ENCODE peak calls at places on chromosomes 13 and 19, in eight cellular contexts. X is ovary, N is transverse colon, L is tibial nerve, B is lower leg skin, M is heart left ventricle, Q is body of pancreas, P is breast epithelium. E is an unnamed sample.

GRCh38 chr19:52689804-52690394 is 44.9 kb downstream of the ZNF611 start:
- DNase-seq in X (peak; percentile 72), P (peak; percentile 60), N (peak; percentile 30), M (peak; percentile 46), Q (peak; percentile 40), L (peak; percentile 29), B (peak; percentile 40), E (peak; percentile 71)

GRCh38 chr13:98798849-98799645 is 46.6 kb upstream of the SLC15A1 start:
- DNase-seq in B (no peak), M (no peak), P (no peak), L (no peak), N (no peak), X (no peak), Q (no peak), E (no peak)

GRCh38 chr13:94261163-94261562 is 218.3 kb downstream of the DCT start:
- DNase-seq in L (no peak), P (no peak), M (no peak), B (no peak), N (no peak), Q (no peak), X (no peak), E (no peak)

GRCh38 chr19:38252935-38253691 is 3.1 kb downstream of the PPP1R14A start:
- DNase-seq in P (no peak), M (peak; percentile 73), N (no peak), L (no peak), X (peak; percentile 67), B (no peak), Q (no peak), E (no peak)

GRCh38 chr19:15591796-15592195 is 23.2 kb upstream of the CYP4F8 start:
- DNase-seq in X (no peak), N (no peak), L (no peak), B (no peak), M (no peak), P (no peak), Q (no peak), E (no peak)

GRCh38 chr13:92806215-92806614 is 420.4 kb upstream of the GPC6 start:
- DNase-seq in B (no peak), X (no peak), L (no peak), Q (peak; percentile 11), M (no peak), N (no peak), P (no peak), E (no peak)

GRCh38 chr13:37878921-37879320 is 9.3 kb upstream of the TRPC4 start:
- DNase-seq in L (no peak), M (no peak), Q (no peak), N (no peak), X (no peak), B (no peak), P (no peak), E (no peak)

GRCh38 chr19:31545766-31546165 is 196.5 kb upstream of the TSHZ3 start:
- DNase-seq in L (no peak), X (no peak), N (no peak), B (no peak), M (peak; percentile 2), Q (no peak), P (no peak), E (no peak)

GRCh38 chr13:76833465-76833864 is 52.7 kb downstream of the KCTD12 start:
- DNase-seq in Q (no peak), M (no peak), P (no peak), N (no peak), X (no peak), B (no peak), L (no peak), E (no peak)

GRCh38 chr13:25715760-25716159 is 336.1 kb downstream of the SHISA2 start:
- DNase-seq in B (no peak), Q (no peak), P (no peak), M (no peak), X (no peak), N (no peak), L (no peak), E (no peak)

GRCh38 chr19:21851596-21852345 is 15.8 kb upstream of the ZNF43 start:
- DNase-seq in M (peak; percentile 96), P (peak; percentile 96), N (peak; percentile 94), B (peak; percentile 96), L (peak; percentile 96), X (peak; percentile 94), Q (peak; percentile 96), E (peak; percentile 76)
- TF ChIP-seq POLR2A in M (no peak), P (no peak), N (peak; percentile 31), B (no peak), L (peak; percentile 36), X (no peak), Q (peak; percentile 63), E (peak; percentile 15)

DNA sequence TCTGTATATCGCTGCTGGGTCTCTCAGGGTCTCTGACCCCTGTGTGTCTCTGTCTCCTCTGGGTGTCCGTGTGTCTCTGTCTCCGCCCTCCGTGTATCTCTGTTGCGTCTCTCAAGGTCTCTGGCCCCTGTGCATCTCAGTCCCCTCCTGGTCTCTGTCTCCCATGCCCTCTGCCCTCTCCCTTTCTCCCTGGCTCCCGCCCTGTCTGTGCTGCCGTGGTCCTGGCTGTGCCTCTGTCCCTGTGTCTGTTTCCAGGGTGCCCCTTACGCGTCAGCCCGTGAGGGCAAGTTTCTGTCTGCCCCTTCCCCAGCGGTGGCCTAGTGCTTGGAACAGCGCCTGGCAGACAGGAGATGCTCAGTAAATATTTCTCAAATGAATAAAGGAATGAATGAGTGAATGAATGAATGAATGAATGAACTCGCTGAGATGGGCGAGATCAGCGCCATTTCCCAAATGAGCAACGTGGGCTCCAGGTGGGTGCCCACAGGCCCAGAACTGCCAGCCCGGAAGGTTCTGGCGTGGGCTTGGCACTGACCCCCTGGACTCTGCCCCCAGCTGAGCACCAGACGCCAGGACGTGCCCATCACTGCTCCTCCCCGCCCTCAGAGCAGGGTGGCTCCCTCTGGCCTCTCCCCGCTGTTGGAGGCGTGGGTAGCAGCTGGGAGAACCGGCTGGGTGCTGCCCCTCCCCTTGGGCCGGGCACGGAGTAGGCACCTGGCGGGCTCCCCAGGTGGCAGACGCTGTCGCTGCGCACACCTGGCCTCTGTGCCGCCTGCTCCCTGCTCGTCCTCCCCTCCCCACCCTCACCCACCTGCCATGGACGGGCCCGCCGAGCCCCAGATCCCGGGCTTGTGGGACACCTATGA is at the start of gene SULT2B1:
- DNase-seq in L (no peak), N (peak; percentile 87), Q (peak; percentile 81), M (no peak), X (no peak), P (peak; percentile 89), B (no peak), E (no peak)
- TF ChIP-seq POLR2A in L (no peak), N (no peak), Q (no peak), M (no peak), X (no peak), P (no peak), B (no peak), E (no peak)

GRCh38 chr19:39434123-39435076 is 1.3 kb downstream of the RPS16 start:
- DNase-seq in P (no peak), L (no peak), B (no peak), Q (no peak), N (no peak), M (no peak), X (no peak), E (no peak)
- TF ChIP-seq POLR2A in P (no peak), L (no peak), B (no peak), Q (no peak), N (no peak), M (no peak), X (no peak), E (no peak)

GRCh38 chr19:2546128-2547032 is 70.5 kb downstream of the GADD45B start:
- DNase-seq in N (peak; percentile 64), B (peak; percentile 79), P (peak; percentile 82), Q (peak; percentile 56), L (peak; percentile 67), M (peak; percentile 86), X (peak; percentile 50), E (peak; percentile 49)

GRCh38 chr19:2540646-2541454 is 64.9 kb downstream of the GADD45B start:
- DNase-seq in P (peak; percentile 97), N (peak; percentile 82), M (peak; percentile 90), L (peak; percentile 78), X (peak; percentile 81), Q (peak; percentile 83), B (peak; percentile 84), E (no peak)

GRCh38 chr19:2542341-2543069 is 66.6 kb downstream of the GADD45B start:
- DNase-seq in X (no peak), M (no peak), L (no peak), N (peak; percentile 34), P (no peak), Q (no peak), B (no peak), E (no peak)

GRCh38 chr19:2544576-2545415 is 68.9 kb downstream of the GADD45B start:
- DNase-seq in M (no peak), Q (no peak), X (no peak), B (no peak), N (no peak), L (no peak), P (no peak), E (no peak)

DNA sequence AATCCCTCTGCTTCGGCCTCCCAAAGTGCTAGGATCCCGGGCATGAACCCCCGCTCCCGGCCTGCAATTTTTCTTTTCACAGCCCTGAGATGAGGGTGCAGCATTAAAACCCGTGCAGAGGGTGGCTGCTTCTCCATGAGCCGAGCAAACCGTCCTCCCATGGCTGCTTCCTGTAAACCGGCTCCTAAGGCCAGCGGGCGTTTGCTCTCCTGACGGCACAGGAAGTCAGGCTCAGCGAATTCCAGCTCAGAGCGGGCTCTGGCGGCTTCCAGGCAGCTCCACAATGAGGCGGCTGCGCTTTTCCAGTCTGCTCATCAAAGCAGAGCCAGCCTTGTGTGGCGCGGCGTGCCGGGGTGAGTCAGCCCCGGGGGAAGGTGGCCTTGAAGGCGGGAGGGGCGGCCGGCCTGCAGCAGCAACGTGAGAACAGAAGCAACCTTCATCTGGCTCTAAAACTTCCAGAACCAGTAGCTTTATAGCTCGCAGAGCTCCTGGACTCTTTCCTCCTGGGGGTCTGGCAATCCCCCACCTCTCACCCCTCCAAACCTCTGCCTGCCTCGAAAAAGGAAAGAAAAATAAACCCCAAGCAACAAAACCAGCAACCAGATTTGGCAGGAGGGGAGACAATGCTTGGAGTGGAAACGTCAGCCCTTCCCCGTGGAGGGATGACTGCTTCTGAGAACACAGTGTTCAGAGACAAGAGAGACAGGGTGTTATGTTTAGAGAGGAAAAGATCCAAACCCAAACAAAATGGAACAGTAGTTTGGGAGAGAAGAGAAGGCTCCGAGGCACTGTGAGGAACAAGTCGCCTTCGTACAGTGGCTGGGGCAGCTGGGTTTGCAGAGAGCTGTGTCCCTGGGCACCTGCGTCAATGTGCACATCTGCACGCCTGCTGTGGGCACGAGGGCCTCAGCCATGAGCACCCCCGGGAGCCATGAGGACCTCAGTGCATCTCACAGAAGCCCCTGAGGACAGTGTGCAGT is 67.8 kb downstream of the GADD45B start:
- DNase-seq in Q (peak; percentile 96), L (peak; percentile 88), M (peak; percentile 91), P (peak; percentile 93), N (peak; percentile 90), B (peak; percentile 91), X (peak; percentile 92), E (peak; percentile 24)
- TF ChIP-seq POLR2A in Q (peak; percentile 69), L (peak; percentile 53), M (no peak), P (no peak), N (peak; percentile 46), B (no peak), X (peak; percentile 27), E (no peak)